ENCODE peak calls at places on chromosome 7, in ten cellular contexts. I is stomach, Q is prostate gland, R is sigmoid colon, V is spleen, D is breast epithelium, N is suprapubic skin, L is GM23338, O is K562, Z is HepG2. A is an unnamed sample.

GRCh38 chr7:68417659-68418058 is 1180.6 kb upstream of the AUTS2 start:
- DNase-seq in D (no peak), O (peak), I (no peak), N (no peak), Q (no peak), L (no peak), R (no peak), Z (no peak), V (no peak), A (no peak)

GRCh38 chr7:41879113-41879385 is 176.2 kb upstream of the INHBA start:
- DNase-seq in I (no peak), Z (no peak), D (no peak), O (no peak), V (no peak), L (no peak), N (no peak), Q (no peak), R (no peak), A (no peak)

GRCh38 chr7:101792051-101792651 is 25.3 kb upstream of the CUX1 start:
- DNase-seq in Q (peak), Z (no peak), R (peak), D (peak), V (peak), N (no peak), L (no peak), I (no peak), O (no peak), A (no peak)

GRCh38 chr7:54622696-54623309 is 80.6 kb downstream of the VSTM2A start:
- DNase-seq in L (no peak), I (no peak), D (no peak), Z (no peak), R (no peak), V (no peak), Q (no peak), N (no peak), O (no peak), A (no peak)

GRCh38 chr7:100895956-100896742 is 461 bp upstream of the ACHE start:
- DNase-seq in I (peak), R (peak), Q (no peak), O (peak), D (no peak), L (peak), Z (no peak), N (peak), V (peak), A (peak)

GRCh38 chr7:72183835-72184234 is 228.3 kb downstream of the CALN1 start:
- DNase-seq in I (no peak), Q (no peak), R (no peak), N (no peak), O (peak), V (no peak), Z (peak), D (no peak), L (peak), A (no peak)

GRCh38 chr7:151175047-151175792 is 7.7 kb upstream of the GBX1 start:
- DNase-seq in D (no peak), N (no peak), Z (no peak), O (no peak), L (no peak), Q (no peak), R (no peak), I (peak), V (no peak), A (no peak)

GRCh38 chr7:107538001-107538400 is 25.7 kb downstream of the COG5 start:
- DNase-seq in L (peak), R (no peak), V (no peak), I (peak), O (no peak), N (no peak), Z (no peak), Q (no peak), D (no peak), A (peak)

GRCh38 chr7:7764515-7765138 is 46.2 kb upstream of the RPA3 start:
- DNase-seq in O (no peak), R (no peak), Z (no peak), L (no peak), D (no peak), N (no peak), V (no peak), I (no peak), Q (no peak), A (no peak)

GRCh38 chr7:50591480-50592438 is 26.6 kb upstream of the DDC start:
- DNase-seq in I (no peak), D (no peak), V (no peak), N (no peak), Q (no peak), R (no peak), L (no peak), O (no peak), Z (peak), A (no peak)

GRCh38 chr7:75888464-75889222 is 9.8 kb downstream of the RHBDD2 start:
- DNase-seq in R (no peak), I (peak), D (no peak), N (no peak), Z (no peak), Q (peak), V (no peak), L (no peak), O (no peak), A (no peak)

GRCh38 chr7:55570939-55571338 is 1.4 kb downstream of the VOPP1 start:
- DNase-seq in Z (peak), L (no peak), I (no peak), N (no peak), D (no peak), R (no peak), V (no peak), O (no peak), Q (no peak), A (no peak)

GRCh38 chr7:122674502-122674901 is 24.4 kb downstream of the RNF133 start:
- DNase-seq in Q (peak), N (no peak), R (no peak), O (no peak), I (peak), L (no peak), D (no peak), V (no peak), Z (no peak), A (no peak)

GRCh38 chr7:27031289-27032172 is 64.3 kb downstream of the HOXA1 start:
- DNase-seq in I (no peak), N (no peak), D (no peak), O (no peak), V (no peak), R (no peak), L (no peak), Q (no peak), Z (no peak), A (no peak)

GRCh38 chr7:14507617-14508016 is 394.9 kb downstream of the DGKB start:
- DNase-seq in Z (no peak), L (no peak), D (no peak), V (no peak), O (no peak), Q (peak), R (no peak), I (peak), N (no peak), A (no peak)

GRCh38 chr7:55486172-55486550 is 86.1 kb downstream of the VOPP1 start:
- DNase-seq in D (no peak), V (no peak), R (no peak), O (no peak), Q (no peak), Z (no peak), L (no peak), N (peak), I (no peak), A (no peak)

GRCh38 chr7:25664593-25664992 is 436.3 kb upstream of the NPVF start:
- DNase-seq in Z (no peak), I (no peak), N (no peak), D (no peak), Q (no peak), L (no peak), R (no peak), V (no peak), O (no peak), A (no peak)

GRCh38 chr7:131843862-131844261 is 287.4 kb upstream of the PODXL start:
- DNase-seq in V (no peak), Q (peak), L (no peak), Z (no peak), D (no peak), O (no peak), N (no peak), R (peak), I (no peak), A (peak)

GRCh38 chr7:4745971-4746919 is 29.2 kb upstream of the AP5Z1 start:
- DNase-seq in D (no peak), N (no peak), L (no peak), I (peak), Q (peak), V (no peak), O (no peak), Z (peak), R (no peak), A (peak)

GRCh38 chr7:137146012-137146455 is 197.5 kb downstream of the PTN start:
- DNase-seq in D (no peak), L (no peak), N (no peak), Z (no peak), O (no peak), Q (no peak), R (no peak), V (no peak), I (no peak), A (no peak)

GRCh38 chr7:74482629-74483401 is 29.1 kb downstream of the GTF2IRD1 start:
- DNase-seq in L (no peak), O (no peak), N (no peak), Q (no peak), Z (peak), I (no peak), D (peak), R (no peak), V (no peak), A (no peak)

GRCh38 chr7:36034020-36034419 is 119.0 kb upstream of the EEPD1 start:
- DNase-seq in V (no peak), N (no peak), Q (no peak), R (no peak), D (no peak), I (no peak), O (no peak), L (no peak), Z (no peak), A (no peak)

GRCh38 chr7:28181921-28182517 is 1.4 kb upstream of the JAZF1 start:
- DNase-seq in L (no peak), V (no peak), N (no peak), R (no peak), Q (no peak), O (no peak), I (no peak), Z (no peak), D (no peak), A (no peak)

GRCh38 chr7:17937506-17938115 is 2.7 kb downstream of the SNX13 start:
- DNase-seq in I (no peak), R (no peak), L (no peak), Q (no peak), O (no peak), Z (no peak), D (no peak), N (no peak), V (no peak), A (no peak)
- H3K4me3 ChIP-seq in I (peak), R (peak), L (peak), Q (no peak), O (peak), Z (peak), D (no peak), N (peak), V (no peak), A (no peak)

GRCh38 chr7:80922254-80923049 is 3.6 kb upstream of the SEMA3C start:
- DNase-seq in N (no peak), Z (no peak), D (peak), Q (peak), L (no peak), R (no peak), O (no peak), V (no peak), I (peak), A (peak)

GRCh38 chr7:80921130-80921529 is 2.3 kb upstream of the SEMA3C start:
- DNase-seq in V (no peak), Z (no peak), D (no peak), N (no peak), O (no peak), R (no peak), I (no peak), Q (peak), L (no peak), A (no peak)

GRCh38 chr7:80924090-80924489 is 5.2 kb upstream of the SEMA3C start:
- DNase-seq in O (no peak), I (no peak), V (no peak), L (no peak), D (no peak), N (no peak), Q (peak), Z (no peak), R (no peak), A (no peak)

GRCh38 chr7:80918909-80919721 is at the start of gene SEMA3C:
- DNase-seq in Z (peak), I (peak), V (peak), L (peak), N (peak), R (peak), O (peak), Q (peak), D (peak), A (peak)

GRCh38 chr7:80923211-80923612 is 4.4 kb upstream of the SEMA3C start:
- DNase-seq in O (no peak), D (no peak), R (no peak), Q (no peak), L (no peak), N (no peak), Z (no peak), V (no peak), I (no peak), A (no peak)
- TF ChIP-seq POLR2AphosphoS5 in O (no peak), D (no peak), R (no peak), Q (no peak), L (no peak), N (no peak), Z (no peak), V (no peak), I (no peak), A (no peak)

GRCh38 chr7:2100278-2101205 is 132.2 kb downstream of the MAD1L1 start:
- DNase-seq in O (no peak), R (no peak), D (no peak), L (no peak), Z (peak), Q (no peak), N (no peak), V (peak), I (no peak), A (no peak)
- TF ChIP-seq CTCF in O (no peak), R (no peak), D (no peak), L (no peak), Z (peak), Q (no peak), N (no peak), V (peak), I (no peak), A (no peak)

DNA sequence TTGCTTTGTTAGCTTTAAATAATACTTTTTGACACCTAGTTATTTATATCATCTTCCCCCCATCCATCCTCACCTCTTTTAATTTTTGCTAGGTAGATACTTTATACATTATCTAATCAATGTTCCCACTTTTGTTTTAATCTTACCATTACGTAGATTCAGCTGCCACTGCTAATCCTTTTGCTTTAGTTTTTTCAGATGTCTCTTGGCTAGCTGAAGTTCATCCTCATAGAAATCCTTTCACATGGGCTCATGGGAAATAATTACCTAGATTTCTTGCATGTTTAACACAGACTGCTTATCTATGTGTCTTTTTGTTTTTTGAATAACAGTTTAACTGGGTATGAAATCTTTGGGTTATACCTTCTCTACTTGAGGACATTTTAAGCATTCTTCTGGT is 60.1 kb downstream of the ZNRF2 start:
- DNase-seq in L (no peak), I (no peak), N (no peak), Q (no peak), O (no peak), Z (no peak), V (no peak), D (no peak), R (no peak), A (no peak)
- H3K4me3 ChIP-seq in L (no peak), I (no peak), N (no peak), Q (no peak), O (no peak), Z (no peak), V (no peak), D (no peak), R (no peak), A (no peak)

GRCh38 chr7:16645593-16646426 is at the start of the genes ANKMY2 and BZW2:
- DNase-seq in R (peak), I (peak), Q (peak), Z (peak), L (peak), D (peak), O (peak), V (peak), N (peak), A (peak)
- TF ChIP-seq POLR2AphosphoS5 in R (peak), I (peak), Q (peak), Z (peak), L (peak), D (peak), O (peak), V (peak), N (peak), A (peak)

GRCh38 chr7:33108591-33108930 is 643 bp downstream of the RP9 start:
- DNase-seq in N (no peak), V (no peak), D (no peak), Z (no peak), L (peak), Q (no peak), R (no peak), I (no peak), O (peak), A (peak)
- TF ChIP-seq CTCF in N (no peak), V (no peak), D (no peak), Z (no peak), L (no peak), Q (no peak), R (no peak), I (no peak), O (peak), A (peak)

GRCh38 chr7:69596723-69597277 is 1.5 kb upstream of the AUTS2 start:
- DNase-seq in Z (no peak), I (no peak), N (no peak), D (no peak), L (no peak), O (no peak), R (no peak), Q (no peak), V (no peak), A (no peak)
- H3K4me3 ChIP-seq in Z (no peak), I (peak), N (peak), D (peak), L (peak), O (no peak), R (peak), Q (peak), V (peak), A (no peak)